ENCODE peak calls at places on chromosomes 13 and 19, in nine cellular contexts. L is heart left ventricle, T is thyroid gland, Z is suprapubic skin, V is tibial nerve, S is uterus, A is body of pancreas, N is stomach, O is A549. R is an unnamed sample. For H3K4me1, the result is how much of the 10 kb centered on the place peaks cover.

GRCh38 chr19:32642771-32643170 is 32.2 kb downstream of the ANKRD27 start:
- DNase-seq in T (no peak), L (no peak), S (no peak), A (no peak), V (no peak), N (no peak), O (no peak), Z (no peak), R (no peak)

GRCh38 chr13:22090114-22090513 is 419.2 kb downstream of the FGF9 start:
- DNase-seq in L (no peak), A (no peak), Z (no peak), V (no peak), S (no peak), T (no peak), O (no peak), N (no peak), R (no peak)

GRCh38 chr13:93361703-93362102 is 135.1 kb downstream of the GPC6 start:
- DNase-seq in N (no peak), A (no peak), Z (no peak), T (no peak), S (no peak), V (no peak), L (no peak), O (no peak), R (no peak)

GRCh38 chr13:37175996-37176395 is 70.5 kb upstream of the CSNK1A1L start:
- DNase-seq in T (no peak), N (no peak), Z (no peak), V (peak), O (no peak), S (no peak), A (no peak), L (no peak), R (no peak)

GRCh38 chr19:29666634-29667389 is 1.6 kb downstream of the PLEKHF1 start:
- DNase-seq in Z (no peak), A (peak), V (peak), L (peak), T (peak), O (no peak), N (peak), S (peak), R (peak)

GRCh38 chr19:14562660-14563589 is 8.9 kb downstream of the NDUFB7 start:
- DNase-seq in T (no peak), N (no peak), Z (no peak), A (no peak), O (no peak), L (no peak), S (no peak), V (no peak), R (no peak)

GRCh38 chr13:98239156-98240076 is 62.3 kb upstream of the RNF113B start:
- DNase-seq in Z (no peak), O (no peak), T (peak), V (no peak), N (no peak), S (no peak), L (no peak), A (no peak), R (no peak)

GRCh38 chr19:5977222-5977784 is 637 bp downstream of the RANBP3 start:
- DNase-seq in O (no peak), V (no peak), T (no peak), A (no peak), N (no peak), Z (no peak), L (no peak), S (no peak), R (no peak)

GRCh38 chr19:14149509-14149994 is 13.2 kb upstream of the ASF1B start:
- DNase-seq in A (peak), V (peak), Z (no peak), N (peak), T (peak), S (peak), O (no peak), L (peak), R (peak)

GRCh38 chr13:31846984-31847752 is 107.8 kb downstream of the RXFP2 start:
- DNase-seq in L (peak), S (no peak), Z (no peak), T (peak), A (no peak), N (no peak), O (no peak), V (no peak), R (no peak)

GRCh38 chr19:13036366-13036976 is 41.2 kb downstream of the NFIX start:
- DNase-seq in A (peak), N (peak), Z (no peak), O (no peak), V (no peak), S (no peak), L (peak), T (peak), R (peak)

GRCh38 chr13:92355213-92355612 is 871.4 kb upstream of the GPC6 start:
- DNase-seq in S (no peak), V (peak), L (no peak), Z (no peak), N (no peak), A (peak), T (no peak), O (no peak), R (no peak)

GRCh38 chr13:71621152-71622124 is 245.6 kb downstream of the DACH1 start:
- DNase-seq in V (no peak), A (no peak), N (no peak), T (no peak), L (no peak), S (no peak), Z (no peak), O (no peak), R (no peak)

GRCh38 chr13:23670793-23671192 is 100.6 kb downstream of the TNFRSF19 start:
- DNase-seq in Z (no peak), N (no peak), L (no peak), T (no peak), O (no peak), A (no peak), S (no peak), V (no peak), R (no peak)

GRCh38 chr13:112859128-112859816 is 109.7 kb upstream of the MCF2L start:
- DNase-seq in L (no peak), V (no peak), N (no peak), A (no peak), Z (peak), T (no peak), O (no peak), S (peak), R (no peak)

GRCh38 chr19:2270572-2271515 is 11.1 kb downstream of the PEAK3 start:
- DNase-seq in Z (peak), T (peak), N (peak), A (peak), O (peak), L (peak), V (peak), S (peak), R (peak)

GRCh38 chr13:35630551-35631275 is 154.2 kb upstream of the MAB21L1 start:
- DNase-seq in O (peak), V (peak), L (no peak), T (no peak), N (no peak), S (no peak), Z (no peak), A (no peak), R (no peak)

GRCh38 chr19:50242586-50242985 is 39.2 kb downstream of the MYH14 start:
- DNase-seq in L (no peak), T (no peak), O (no peak), A (no peak), S (no peak), V (no peak), Z (no peak), N (no peak), R (no peak)

GRCh38 chr13:79581870-79582315 is 100.9 kb downstream of the NDFIP2 start:
- DNase-seq in S (no peak), L (peak), N (no peak), O (no peak), T (no peak), Z (no peak), A (no peak), V (no peak), R (no peak)

GRCh38 chr13:32024750-32025149 is 6.8 kb upstream of the FRY start:
- DNase-seq in Z (no peak), A (no peak), N (no peak), T (no peak), L (no peak), O (no peak), V (no peak), S (no peak), R (no peak)

GRCh38 chr19:46976845-46977320 is 42.8 kb upstream of the NPAS1 start:
- DNase-seq in T (peak), A (peak), Z (no peak), V (no peak), O (no peak), S (peak), N (peak), L (peak), R (no peak)

GRCh38 chr19:28917661-28918060 is 295.3 kb downstream of the UQCRFS1 start:
- DNase-seq in A (no peak), T (no peak), Z (no peak), N (no peak), L (no peak), S (no peak), V (no peak), O (no peak), R (no peak)

GRCh38 chr13:50365683-50366391 is 350.6 kb downstream of the KCNRG start:
- DNase-seq in A (peak), T (peak), L (no peak), O (no peak), V (no peak), N (no peak), Z (no peak), S (no peak), R (peak)

GRCh38 chr19:1453525-1454371 is 3.8 kb downstream of the APC2 start:
- DNase-seq in T (no peak), O (no peak), V (peak), N (no peak), A (peak), Z (no peak), S (no peak), L (no peak), R (no peak)

GRCh38 chr13:111860161-111860560 is 206.8 kb upstream of the SOX1 start:
- DNase-seq in A (no peak), N (no peak), V (no peak), S (no peak), T (no peak), Z (no peak), L (no peak), O (no peak), R (no peak)

GRCh38 chr13:111064661-111065060 is 50.4 kb upstream of the ARHGEF7 start:
- DNase-seq in L (no peak), S (no peak), T (no peak), N (no peak), Z (no peak), O (no peak), A (no peak), V (no peak), R (no peak)

GRCh38 chr13:77138813-77139212 is 111.9 kb upstream of the FBXL3 start:
- DNase-seq in Z (no peak), N (no peak), T (no peak), O (no peak), V (no peak), A (no peak), L (no peak), S (no peak), R (no peak)

GRCh38 chr13:48304132-48304876 is 753 bp downstream of the RB1 start:
- DNase-seq in L (peak), V (peak), Z (no peak), T (peak), S (peak), O (peak), A (peak), N (peak), R (peak)

GRCh38 chr19:29617336-29618266 is 11.5 kb downstream of the POP4 start:
- DNase-seq in N (no peak), O (no peak), Z (no peak), T (no peak), S (no peak), V (no peak), A (no peak), L (no peak), R (no peak)

GRCh38 chr19:41936416-41936850 is 8.2 kb upstream of the ERFL start:
- DNase-seq in O (no peak), Z (no peak), L (no peak), S (no peak), T (no peak), V (no peak), A (no peak), N (no peak), R (no peak)

GRCh38 chr13:110225007-110225406 is 82.0 kb downstream of the COL4A1 start:
- DNase-seq in O (no peak), S (no peak), T (no peak), L (no peak), A (no peak), V (no peak), N (no peak), Z (no peak), R (no peak)

GRCh38 chr13:20401958-20402856 is 123.5 kb downstream of the CRYL1 start:
- DNase-seq in Z (no peak), N (peak), A (no peak), V (no peak), L (no peak), O (no peak), T (no peak), S (no peak), R (no peak)

GRCh38 chr13:111882351-111882750 is 184.6 kb upstream of the SOX1 start:
- DNase-seq in O (no peak), N (no peak), A (no peak), T (no peak), L (no peak), V (no peak), Z (no peak), S (no peak), R (no peak)

GRCh38 chr19:52307275-52307674 is 10.3 kb downstream of the ZNF480 start:
- DNase-seq in Z (no peak), T (no peak), V (no peak), O (no peak), L (no peak), S (no peak), A (no peak), N (no peak), R (no peak)

GRCh38 chr13:59914556-59914955 is 249.2 kb downstream of the DIAPH3 start:
- DNase-seq in L (no peak), T (no peak), O (no peak), S (no peak), N (no peak), V (no peak), Z (no peak), A (no peak), R (no peak)

GRCh38 chr19:42065051-42065450 is 5.0 kb downstream of the GRIK5 start:
- DNase-seq in O (no peak), L (no peak), N (no peak), V (no peak), Z (no peak), S (no peak), A (no peak), T (no peak), R (no peak)

GRCh38 chr13:44385401-44385800 is 11.8 kb downstream of the SERP2 start:
- DNase-seq in L (no peak), N (no peak), O (no peak), S (no peak), A (no peak), T (no peak), Z (no peak), V (no peak), R (no peak)

GRCh38 chr13:100675660-100676129 is 1.1 kb upstream of the TMTC4 start:
- DNase-seq in T (no peak), L (no peak), V (no peak), Z (no peak), A (no peak), S (no peak), O (no peak), N (no peak), R (no peak)

GRCh38 chr13:98900442-98900841 is 77.4 kb downstream of the DOCK9 start:
- DNase-seq in S (no peak), L (no peak), Z (no peak), N (no peak), T (no peak), A (no peak), V (no peak), O (no peak), R (no peak)

DNA sequence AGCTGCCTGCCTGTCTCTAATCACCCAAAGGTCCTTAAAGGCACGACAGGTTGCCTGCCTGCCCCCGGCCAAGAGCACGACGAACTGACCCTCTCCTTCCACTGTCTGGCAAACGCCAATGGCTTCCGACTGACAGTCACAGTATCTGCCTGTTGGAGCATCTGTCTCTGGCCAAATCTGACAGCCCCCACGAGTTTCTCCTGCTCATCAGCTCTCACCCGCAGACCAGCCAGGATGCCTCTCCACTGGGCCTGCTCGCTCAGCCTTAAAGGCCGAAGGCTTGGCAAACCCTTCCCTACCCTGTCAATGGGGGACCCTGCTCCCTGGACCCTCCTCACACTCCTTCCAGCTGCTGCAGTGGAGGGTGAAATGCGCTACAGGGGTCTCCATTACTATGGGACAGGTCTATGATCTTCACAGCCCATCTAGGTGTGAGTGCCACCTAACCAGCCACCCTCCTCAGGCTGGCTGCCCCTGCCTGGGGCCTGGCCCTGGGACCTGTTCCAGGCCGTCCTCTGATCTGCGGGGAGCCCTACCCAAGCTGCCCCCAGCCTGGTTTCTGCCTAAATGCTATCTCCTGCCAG is 932 bp downstream of the FAM83E start:
- DNase-seq in Z (no peak), N (no peak), A (no peak), V (no peak), L (no peak), T (no peak), O (no peak), S (no peak), R (no peak)
- TF ChIP-seq POLR2A in Z (no peak), N (no peak), A (no peak), V (no peak), L (no peak), T (no peak), O (no peak), S (no peak), R (no peak)

GRCh38 chr19:16605115-16605514 is 22.9 kb downstream of the MED26 start:
- DNase-seq in N (no peak), T (no peak), O (no peak), S (no peak), V (no peak), Z (no peak), L (no peak), A (no peak), R (no peak)

GRCh38 chr19:16608290-16608704 is 19.7 kb downstream of the MED26 start:
- DNase-seq in T (no peak), L (no peak), A (peak), N (no peak), V (peak), S (peak), Z (no peak), O (no peak), R (no peak)

GRCh38 chr19:16605552-16605951 is 22.5 kb downstream of the MED26 start:
- DNase-seq in T (peak), L (peak), S (no peak), V (no peak), Z (no peak), N (no peak), A (no peak), O (no peak), R (no peak)

GRCh38 chr19:16609511-16609910 is 18.5 kb downstream of the MED26 start:
- DNase-seq in A (no peak), V (no peak), O (no peak), S (no peak), L (no peak), Z (no peak), T (no peak), N (no peak), R (no peak)

DNA sequence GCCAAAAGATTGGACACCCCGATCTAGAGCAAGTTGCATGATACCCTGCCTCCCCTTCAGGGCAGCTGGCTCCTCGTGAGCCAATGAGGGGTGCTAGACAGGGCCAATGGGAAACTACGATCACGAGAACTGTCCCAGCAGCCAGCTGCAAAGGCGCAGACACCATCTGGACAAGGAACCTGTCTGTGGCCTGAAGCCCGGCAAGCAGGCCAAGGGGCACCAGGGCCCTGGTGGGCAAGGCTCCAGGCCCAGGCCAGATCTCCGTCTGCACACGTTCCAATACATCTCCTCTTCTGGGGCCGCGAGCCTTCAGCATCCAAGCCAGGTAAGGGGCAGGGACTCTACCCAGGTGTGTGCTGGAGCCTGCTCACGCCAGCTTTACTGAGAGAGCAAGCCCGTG is 20.2 kb downstream of the MED26 start:
- DNase-seq in L (no peak), Z (no peak), N (no peak), V (no peak), O (no peak), S (no peak), T (no peak), A (no peak), R (no peak)
- H3K27ac ChIP-seq in L (no peak), Z (peak), N (peak), V (peak), O (peak), S (peak), T (peak), A (peak), R (peak)

GRCh38 chr19:19486343-19487076 is 28.8 kb downstream of the TSSK6 start:
- DNase-seq in V (no peak), L (no peak), A (no peak), T (no peak), Z (no peak), N (no peak), S (no peak), O (no peak), R (no peak)

GRCh38 chr19:19482785-19483625 is 32.3 kb downstream of the TSSK6 start:
- DNase-seq in T (no peak), A (no peak), L (no peak), Z (no peak), V (no peak), O (no peak), S (no peak), N (no peak), R (no peak)

GRCh38 chr19:19485998-19486290 is 29.4 kb downstream of the TSSK6 start:
- DNase-seq in N (no peak), T (no peak), S (no peak), A (no peak), Z (no peak), L (no peak), O (no peak), V (no peak), R (no peak)

GRCh38 chr19:19487077-19488040 is 28.0 kb downstream of the TSSK6 start:
- DNase-seq in S (no peak), N (no peak), T (no peak), L (no peak), O (no peak), A (no peak), V (no peak), Z (no peak), R (no peak)

GRCh38 chr19:19485161-19485997 is 30.0 kb downstream of the TSSK6 start:
- DNase-seq in N (no peak), T (no peak), V (no peak), O (no peak), A (no peak), L (peak), Z (no peak), S (no peak), R (no peak)
- H3K4me1 ChIP-seq in N (half or more), T (under half), V (half or more), O (under half), A (half or more), L (under half), Z (half or more), S (under half), R (under half)

DNA sequence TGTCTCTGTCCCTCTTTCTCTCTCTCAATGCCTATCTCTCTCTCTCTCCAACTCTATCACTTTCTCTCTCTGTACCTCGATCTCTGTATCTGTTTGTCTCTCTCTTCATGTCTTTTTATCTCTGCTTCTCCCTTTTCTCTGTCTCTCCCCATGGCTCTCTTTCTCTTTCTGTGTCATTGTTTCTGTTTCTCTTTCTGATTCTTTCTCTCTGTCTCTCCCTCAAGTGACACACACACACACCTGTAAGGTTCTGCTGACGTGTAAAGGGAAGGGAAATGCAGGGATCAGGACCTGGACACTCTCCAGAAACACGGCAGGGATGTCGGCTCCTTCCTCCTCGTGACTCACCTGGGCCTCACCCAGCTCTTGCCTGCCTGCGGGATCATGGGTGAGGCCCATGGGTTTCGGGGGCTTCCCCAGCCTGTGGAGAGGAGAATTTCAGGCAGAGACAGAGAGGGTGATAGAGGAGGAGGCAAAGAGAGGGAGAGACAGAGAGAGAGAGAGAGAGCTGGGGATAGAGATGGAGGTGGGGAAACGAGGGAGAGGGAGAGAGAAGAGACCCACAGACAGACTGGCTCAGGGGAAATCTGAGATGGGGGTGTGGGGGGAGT is 5.4 kb upstream of the PLAUR start:
- DNase-seq in T (no peak), A (peak), Z (peak), L (no peak), S (no peak), O (peak), N (peak), V (no peak), R (no peak)
- TF ChIP-seq POLR2A in T (no peak), A (peak), Z (no peak), L (no peak), S (no peak), O (no peak), N (no peak), V (no peak), R (peak)

GRCh38 chr19:27859689-27860088 is 1353.3 kb downstream of the UQCRFS1 start:
- DNase-seq in A (no peak), S (no peak), N (no peak), Z (no peak), L (no peak), O (no peak), V (no peak), T (no peak), R (no peak)
- H3K27ac ChIP-seq in A (no peak), S (no peak), N (no peak), Z (no peak), L (no peak), O (no peak), V (no peak), T (no peak), R (no peak)

R was measured in Peyer's patch.